ENCODE peak calls at places on chromosomes 12 and 14, in seven cellular contexts. One of them, this sample, is unnamed. For H3K4me1 and H3K36me3, the result is how much of the 10 kb centered on the place peaks cover.

GRCh38 chr14:33592298-33592697 is 358.6 kb downstream of the EGLN3 start:
- DNase-seq in CD4-positive, alpha-beta memory T cell: no peak
- DNase-seq in body of pancreas: no peak
- DNase-seq in tibial artery: no peak
- DNase-seq in ovary: no peak
- DNase-seq in CD4-positive, CD25-positive, alpha-beta regulatory T cell: no peak
- DNase-seq in GM23338: no peak
- DNase-seq in this sample: no peak

GRCh38 chr12:88393017-88393767 is 187.1 kb downstream of the KITLG start:
- DNase-seq in CD4-positive, alpha-beta memory T cell: no peak
- DNase-seq in tibial artery: no peak
- DNase-seq in CD4-positive, CD25-positive, alpha-beta regulatory T cell: no peak
- DNase-seq in body of pancreas: no peak
- DNase-seq in ovary: no peak
- DNase-seq in GM23338: peak
- DNase-seq in this sample: no peak

GRCh38 chr12:22299294-22299912 is 35.1 kb downstream of the ST8SIA1 start:
- DNase-seq in CD4-positive, CD25-positive, alpha-beta regulatory T cell: no peak
- DNase-seq in GM23338: peak
- DNase-seq in CD4-positive, alpha-beta memory T cell: no peak
- DNase-seq in ovary: no peak
- DNase-seq in tibial artery: no peak
- DNase-seq in body of pancreas: no peak
- DNase-seq in this sample: no peak

GRCh38 chr14:104048758-104049496 is 36.6 kb upstream of the ASPG start:
- DNase-seq in CD4-positive, CD25-positive, alpha-beta regulatory T cell: no peak
- DNase-seq in ovary: no peak
- DNase-seq in body of pancreas: peak
- DNase-seq in CD4-positive, alpha-beta memory T cell: no peak
- DNase-seq in GM23338: no peak
- DNase-seq in tibial artery: no peak
- DNase-seq in this sample: no peak

GRCh38 chr12:54432815-54433164 is 13.7 kb upstream of the ITGA5 start:
- DNase-seq in ovary: no peak
- DNase-seq in CD4-positive, CD25-positive, alpha-beta regulatory T cell: no peak
- DNase-seq in GM23338: no peak
- DNase-seq in CD4-positive, alpha-beta memory T cell: no peak
- DNase-seq in body of pancreas: no peak
- DNase-seq in tibial artery: no peak
- DNase-seq in this sample: no peak

GRCh38 chr12:117063162-117063911 is 35.9 kb downstream of the TESC start:
- DNase-seq in body of pancreas: peak
- DNase-seq in CD4-positive, CD25-positive, alpha-beta regulatory T cell: peak
- DNase-seq in CD4-positive, alpha-beta memory T cell: peak
- DNase-seq in ovary: no peak
- DNase-seq in tibial artery: peak
- DNase-seq in GM23338: peak
- DNase-seq in this sample: no peak

GRCh38 chr12:113040722-113041168 is 15.8 kb upstream of the DTX1 start:
- DNase-seq in CD4-positive, alpha-beta memory T cell: no peak
- DNase-seq in ovary: peak
- DNase-seq in tibial artery: peak
- DNase-seq in body of pancreas: peak
- DNase-seq in GM23338: no peak
- DNase-seq in CD4-positive, CD25-positive, alpha-beta regulatory T cell: no peak
- DNase-seq in this sample: no peak

GRCh38 chr12:53205747-53206146 is 1.3 kb downstream of the ITGB7 start:
- DNase-seq in body of pancreas: peak
- DNase-seq in CD4-positive, CD25-positive, alpha-beta regulatory T cell: no peak
- DNase-seq in GM23338: no peak
- DNase-seq in CD4-positive, alpha-beta memory T cell: peak
- DNase-seq in ovary: no peak
- DNase-seq in tibial artery: no peak
- DNase-seq in this sample: peak

GRCh38 chr14:101840649-101841365 is 79.3 kb downstream of the PPP2R5C start:
- DNase-seq in body of pancreas: no peak
- DNase-seq in ovary: no peak
- DNase-seq in CD4-positive, alpha-beta memory T cell: no peak
- DNase-seq in tibial artery: no peak
- DNase-seq in CD4-positive, CD25-positive, alpha-beta regulatory T cell: no peak
- DNase-seq in GM23338: peak
- DNase-seq in this sample: no peak

GRCh38 chr12:67773896-67774295 is 125.4 kb downstream of the DYRK2 start:
- DNase-seq in CD4-positive, CD25-positive, alpha-beta regulatory T cell: no peak
- DNase-seq in ovary: no peak
- DNase-seq in tibial artery: no peak
- DNase-seq in GM23338: no peak
- DNase-seq in body of pancreas: no peak
- DNase-seq in CD4-positive, alpha-beta memory T cell: no peak
- DNase-seq in this sample: no peak

GRCh38 chr12:42141981-42142606 is 2.6 kb downstream of the GXYLT1 start:
- DNase-seq in CD4-positive, alpha-beta memory T cell: no peak
- DNase-seq in tibial artery: no peak
- DNase-seq in GM23338: no peak
- DNase-seq in body of pancreas: no peak
- DNase-seq in CD4-positive, CD25-positive, alpha-beta regulatory T cell: no peak
- DNase-seq in ovary: no peak
- DNase-seq in this sample: no peak

GRCh38 chr12:92134638-92135274 is 10.9 kb downstream of the BTG1 start:
- DNase-seq in CD4-positive, CD25-positive, alpha-beta regulatory T cell: no peak
- DNase-seq in GM23338: no peak
- DNase-seq in body of pancreas: no peak
- DNase-seq in CD4-positive, alpha-beta memory T cell: no peak
- DNase-seq in tibial artery: no peak
- DNase-seq in ovary: no peak
- DNase-seq in this sample: peak
- H3K4me1 ChIP-seq in CD4-positive, CD25-positive, alpha-beta regulatory T cell: half or more
- H3K4me1 ChIP-seq in GM23338: half or more
- H3K4me1 ChIP-seq in body of pancreas: half or more
- H3K4me1 ChIP-seq in CD4-positive, alpha-beta memory T cell: half or more
- H3K4me1 ChIP-seq in tibial artery: under half
- H3K4me1 ChIP-seq in ovary: under half
- H3K4me1 ChIP-seq in this sample: half or more

GRCh38 chr14:70188608-70189540 is at the start of gene SLC8A3:
- DNase-seq in GM23338: peak
- DNase-seq in body of pancreas: peak
- DNase-seq in CD4-positive, CD25-positive, alpha-beta regulatory T cell: no peak
- DNase-seq in tibial artery: no peak
- DNase-seq in CD4-positive, alpha-beta memory T cell: no peak
- DNase-seq in ovary: no peak
- DNase-seq in this sample: peak

GRCh38 chr14:70190156-70190555 is 1.4 kb upstream of the SLC8A3 start:
- DNase-seq in GM23338: no peak
- DNase-seq in body of pancreas: no peak
- DNase-seq in ovary: no peak
- DNase-seq in CD4-positive, CD25-positive, alpha-beta regulatory T cell: no peak
- DNase-seq in CD4-positive, alpha-beta memory T cell: no peak
- DNase-seq in tibial artery: no peak
- DNase-seq in this sample: no peak

GRCh38 chr14:70189678-70190077 is 927 bp upstream of the SLC8A3 start:
- DNase-seq in ovary: no peak
- DNase-seq in CD4-positive, alpha-beta memory T cell: no peak
- DNase-seq in GM23338: peak
- DNase-seq in tibial artery: no peak
- DNase-seq in CD4-positive, CD25-positive, alpha-beta regulatory T cell: no peak
- DNase-seq in body of pancreas: no peak
- DNase-seq in this sample: no peak

GRCh38 chr14:70193396-70193795 is 4.6 kb upstream of the SLC8A3 start:
- DNase-seq in GM23338: no peak
- DNase-seq in CD4-positive, CD25-positive, alpha-beta regulatory T cell: no peak
- DNase-seq in tibial artery: no peak
- DNase-seq in CD4-positive, alpha-beta memory T cell: no peak
- DNase-seq in ovary: no peak
- DNase-seq in body of pancreas: no peak
- DNase-seq in this sample: no peak

GRCh38 chr14:70192915-70193314 is 4.2 kb upstream of the SLC8A3 start:
- DNase-seq in CD4-positive, alpha-beta memory T cell: no peak
- DNase-seq in tibial artery: no peak
- DNase-seq in ovary: no peak
- DNase-seq in GM23338: peak
- DNase-seq in body of pancreas: no peak
- DNase-seq in CD4-positive, CD25-positive, alpha-beta regulatory T cell: no peak
- DNase-seq in this sample: no peak
- H3K36me3 ChIP-seq in CD4-positive, alpha-beta memory T cell: under half
- H3K36me3 ChIP-seq in tibial artery: under half
- H3K36me3 ChIP-seq in ovary: under half
- H3K36me3 ChIP-seq in GM23338: under half
- H3K36me3 ChIP-seq in body of pancreas: under half
- H3K36me3 ChIP-seq in CD4-positive, CD25-positive, alpha-beta regulatory T cell: under half
- H3K36me3 ChIP-seq in this sample: under half

GRCh38 chr12:122100568-122100967 is 22.0 kb downstream of the MLXIP start:
- DNase-seq in body of pancreas: no peak
- DNase-seq in CD4-positive, CD25-positive, alpha-beta regulatory T cell: no peak
- DNase-seq in ovary: no peak
- DNase-seq in GM23338: no peak
- DNase-seq in tibial artery: no peak
- DNase-seq in CD4-positive, alpha-beta memory T cell: no peak
- DNase-seq in this sample: no peak
- H3K4me1 ChIP-seq in body of pancreas: half or more
- H3K4me1 ChIP-seq in CD4-positive, CD25-positive, alpha-beta regulatory T cell: half or more
- H3K4me1 ChIP-seq in ovary: under half
- H3K4me1 ChIP-seq in GM23338: under half
- H3K4me1 ChIP-seq in tibial artery: under half
- H3K4me1 ChIP-seq in CD4-positive, alpha-beta memory T cell: half or more
- H3K4me1 ChIP-seq in this sample: under half

GRCh38 chr14:70380834-70381233 is 21.4 kb upstream of the COX16 start:
- DNase-seq in tibial artery: no peak
- DNase-seq in CD4-positive, alpha-beta memory T cell: no peak
- DNase-seq in ovary: no peak
- DNase-seq in CD4-positive, CD25-positive, alpha-beta regulatory T cell: no peak
- DNase-seq in body of pancreas: no peak
- DNase-seq in GM23338: no peak
- DNase-seq in this sample: no peak
- H3K36me3 ChIP-seq in tibial artery: under half
- H3K36me3 ChIP-seq in CD4-positive, alpha-beta memory T cell: under half
- H3K36me3 ChIP-seq in ovary: under half
- H3K36me3 ChIP-seq in CD4-positive, CD25-positive, alpha-beta regulatory T cell: under half
- H3K36me3 ChIP-seq in body of pancreas: under half
- H3K36me3 ChIP-seq in GM23338: under half
- H3K36me3 ChIP-seq in this sample: under half

GRCh38 chr14:22339277-22339676 is 249.7 kb downstream of the DAD1 start:
- DNase-seq in tibial artery: peak
- DNase-seq in ovary: peak
- DNase-seq in CD4-positive, CD25-positive, alpha-beta regulatory T cell: no peak
- DNase-seq in body of pancreas: peak
- DNase-seq in GM23338: no peak
- DNase-seq in CD4-positive, alpha-beta memory T cell: no peak
- DNase-seq in this sample: no peak

GRCh38 chr14:22336031-22336430 is 253.0 kb downstream of the DAD1 start:
- DNase-seq in GM23338: no peak
- DNase-seq in CD4-positive, alpha-beta memory T cell: no peak
- DNase-seq in body of pancreas: no peak
- DNase-seq in tibial artery: no peak
- DNase-seq in ovary: no peak
- DNase-seq in CD4-positive, CD25-positive, alpha-beta regulatory T cell: no peak
- DNase-seq in this sample: no peak

GRCh38 chr14:22337938-22338337 is 251.1 kb downstream of the DAD1 start:
- DNase-seq in CD4-positive, alpha-beta memory T cell: no peak
- DNase-seq in tibial artery: no peak
- DNase-seq in CD4-positive, CD25-positive, alpha-beta regulatory T cell: no peak
- DNase-seq in GM23338: no peak
- DNase-seq in ovary: no peak
- DNase-seq in body of pancreas: no peak
- DNase-seq in this sample: no peak

GRCh38 chr14:22334627-22335026 is 254.4 kb downstream of the DAD1 start:
- DNase-seq in GM23338: no peak
- DNase-seq in CD4-positive, alpha-beta memory T cell: no peak
- DNase-seq in ovary: no peak
- DNase-seq in body of pancreas: no peak
- DNase-seq in CD4-positive, CD25-positive, alpha-beta regulatory T cell: no peak
- DNase-seq in tibial artery: no peak
- DNase-seq in this sample: no peak

DNA sequence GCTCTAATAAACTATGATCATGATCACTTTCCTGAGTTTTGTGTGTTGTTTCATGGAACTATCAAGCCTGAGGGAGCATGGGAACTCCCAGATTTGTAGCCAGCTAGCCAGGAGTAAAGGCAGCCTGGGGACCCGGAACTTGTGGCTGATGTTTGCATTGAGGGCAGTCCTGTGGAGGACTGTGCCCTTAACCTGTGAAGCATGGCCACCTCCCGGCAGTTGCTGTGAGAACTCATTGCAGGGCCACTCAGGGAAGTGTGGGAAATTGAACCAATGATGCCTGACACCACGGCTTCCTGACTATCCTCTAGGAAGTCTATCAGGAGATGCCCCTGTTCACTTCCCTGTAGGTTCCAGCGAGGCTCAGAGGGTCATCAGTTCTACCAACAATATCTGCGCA is 250.6 kb downstream of the DAD1 start:
- DNase-seq in CD4-positive, CD25-positive, alpha-beta regulatory T cell: no peak
- DNase-seq in tibial artery: no peak
- DNase-seq in CD4-positive, alpha-beta memory T cell: no peak
- DNase-seq in ovary: no peak
- DNase-seq in body of pancreas: no peak
- DNase-seq in GM23338: no peak
- DNase-seq in this sample: no peak
- H3K4me1 ChIP-seq in CD4-positive, CD25-positive, alpha-beta regulatory T cell: under half
- H3K4me1 ChIP-seq in tibial artery: under half
- H3K4me1 ChIP-seq in CD4-positive, alpha-beta memory T cell: under half
- H3K4me1 ChIP-seq in ovary: under half
- H3K4me1 ChIP-seq in body of pancreas: under half
- H3K4me1 ChIP-seq in GM23338: under half
- H3K4me1 ChIP-seq in this sample: under half

DNA sequence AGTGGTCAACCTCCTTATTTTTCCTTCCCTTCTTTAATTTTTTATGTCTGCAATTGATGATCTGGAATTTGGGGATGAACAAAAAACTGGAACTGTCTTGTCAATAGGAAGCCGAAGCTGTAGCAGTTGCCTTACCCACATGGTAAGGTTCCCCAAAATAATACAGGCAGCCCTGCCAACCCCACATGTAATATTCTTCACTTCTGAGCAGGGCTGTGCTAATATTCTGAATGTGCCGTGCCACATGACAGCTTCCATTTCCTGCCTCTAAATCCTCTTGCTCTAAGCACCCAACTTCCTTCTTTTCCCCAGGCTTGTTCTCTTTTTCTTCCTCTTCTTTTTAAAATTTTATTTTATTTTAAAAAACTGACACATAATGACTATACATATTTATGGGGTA is 39.6 kb downstream of the GPATCH2L start:
- DNase-seq in tibial artery: peak
- DNase-seq in body of pancreas: peak
- DNase-seq in ovary: no peak
- DNase-seq in CD4-positive, alpha-beta memory T cell: no peak
- DNase-seq in CD4-positive, CD25-positive, alpha-beta regulatory T cell: no peak
- DNase-seq in GM23338: no peak
- DNase-seq in this sample: no peak
- H3K36me3 ChIP-seq in tibial artery: under half
- H3K36me3 ChIP-seq in body of pancreas: under half
- H3K36me3 ChIP-seq in ovary: under half
- H3K36me3 ChIP-seq in CD4-positive, alpha-beta memory T cell: under half
- H3K36me3 ChIP-seq in CD4-positive, CD25-positive, alpha-beta regulatory T cell: half or more
- H3K36me3 ChIP-seq in GM23338: under half
- H3K36me3 ChIP-seq in this sample: half or more

This sample was measured in SJSA1.